ENCODE peak calls at places on chromosomes 6 and 20, in eight cellular contexts. S is T-cell; I is A549; D is activated CD4-positive, CD25-positive, alpha-beta regulatory T cell treated with anti-CD3 and anti-CD28 coated beads, Interleukin-2, amount 50 U/mL, for 16 hours; L is ovary; Q is AG04450; N is HEK293T; Y is left lung. Z is an unnamed sample.
A peak's percentile ranks its signal among the peaks of the same experiment; 100 is the strongest.

GRCh38 chr6:8335371-8335770 is 100.0 kb downstream of the SLC35B3 start:
- DNase-seq in S (no peak), I (no peak), D (no peak), L (no peak), Q (no peak), N (no peak), Y (no peak), Z (no peak)

GRCh38 chr6:128826606-128827005 is 56.3 kb upstream of the LAMA2 start:
- DNase-seq in S (no peak), I (no peak), D (no peak), L (no peak), Q (no peak), N (no peak), Y (no peak), Z (no peak)

GRCh38 chr6:167493961-167494697 is 169.2 kb downstream of the TTLL2 start:
- DNase-seq in S (no peak), I (no peak), D (no peak), L (peak; percentile 88), Q (no peak), N (no peak), Y (no peak), Z (peak; percentile 91)

GRCh38 chr6:136095961-136096360 is 154.2 kb downstream of the MTFR2 start:
- DNase-seq in S (no peak), I (no peak), D (no peak), L (peak; percentile 35), Q (no peak), N (no peak), Y (no peak), Z (peak; percentile 44)

GRCh38 chr6:71220466-71220865 is 68.1 kb upstream of the OGFRL1 start:
- DNase-seq in S (no peak), I (no peak), D (no peak), L (no peak), Q (no peak), N (no peak), Y (no peak), Z (no peak)

GRCh38 chr20:34904202-34904621 is 27.8 kb downstream of the ACSS2 start:
- DNase-seq in S (no peak), I (no peak), D (no peak), L (peak; percentile 22), Q (no peak), N (no peak), Y (no peak), Z (no peak)

GRCh38 chr20:43909211-43909610 is 5.4 kb upstream of the TOX2 start:
- DNase-seq in S (no peak), I (no peak), D (no peak), L (no peak), Q (no peak), N (no peak), Y (no peak), Z (no peak)

GRCh38 chr6:149508485-149508884 is 23.7 kb upstream of the ZC3H12D start:
- DNase-seq in S (peak; percentile 34), I (no peak), D (no peak), L (no peak), Q (no peak), N (no peak), Y (no peak), Z (no peak)

Z was measured in testis.